ENCODE peak calls at places on chromosomes 2 and 18, in six cellular contexts. M is SK-N-MC; H is PC-9; J is transverse colon; W is CD4-positive, alpha-beta T cell; L is aorta. T is an unnamed sample.

GRCh38 chr2:10864888-10865551 is 46.7 kb upstream of the KCNF1 start:
- DNase-seq in M (no peak), H (no peak), J (no peak), W (no peak), L (no peak), T (no peak)

GRCh38 chr2:233153146-233153798 is 93.1 kb downstream of the INPP5D start:
- DNase-seq in M (no peak), H (no peak), J (no peak), W (no peak), L (peak; percentile 2), T (no peak)

GRCh38 chr2:85434677-85435076 is 16.2 kb downstream of the SH2D6 start:
- DNase-seq in M (no peak), H (no peak), J (no peak), W (no peak), L (no peak), T (no peak)

GRCh38 chr2:96145028-96145939 is at the start of gene DUSP2:
- DNase-seq in M (no peak), H (peak; percentile 82), J (peak; percentile 87), W (peak; percentile 81), L (peak; percentile 88), T (peak; percentile 30)

GRCh38 chr2:165610591-165611029 is 141.1 kb downstream of the CSRNP3 start:
- DNase-seq in M (peak; percentile 97), H (no peak), J (no peak), W (no peak), L (no peak), T (no peak)

GRCh38 chr2:4358855-4359254 is 655.5 kb downstream of the DCDC2C start:
- DNase-seq in M (no peak), H (no peak), J (no peak), W (no peak), L (no peak), T (no peak)

GRCh38 chr2:68465081-68465916 is 1.8 kb downstream of the FBXO48 start:
- DNase-seq in M (no peak), H (no peak), J (no peak), W (no peak), L (no peak), T (no peak)

GRCh38 chr2:219541611-219542180 is 1.9 kb downstream of the CHPF start:
- DNase-seq in M (no peak), H (peak; percentile 92), J (peak; percentile 93), W (peak; percentile 76), L (peak; percentile 81), T (peak; percentile 67)

GRCh38 chr18:29163596-29163995 is 986.7 kb upstream of the CDH2 start:
- DNase-seq in M (no peak), H (no peak), J (no peak), W (no peak), L (no peak), T (no peak)

GRCh38 chr2:157439792-157440186 is 4.1 kb downstream of the CYTIP start:
- DNase-seq in M (no peak), H (no peak), J (peak; percentile 35), W (no peak), L (no peak), T (no peak)

DNA sequence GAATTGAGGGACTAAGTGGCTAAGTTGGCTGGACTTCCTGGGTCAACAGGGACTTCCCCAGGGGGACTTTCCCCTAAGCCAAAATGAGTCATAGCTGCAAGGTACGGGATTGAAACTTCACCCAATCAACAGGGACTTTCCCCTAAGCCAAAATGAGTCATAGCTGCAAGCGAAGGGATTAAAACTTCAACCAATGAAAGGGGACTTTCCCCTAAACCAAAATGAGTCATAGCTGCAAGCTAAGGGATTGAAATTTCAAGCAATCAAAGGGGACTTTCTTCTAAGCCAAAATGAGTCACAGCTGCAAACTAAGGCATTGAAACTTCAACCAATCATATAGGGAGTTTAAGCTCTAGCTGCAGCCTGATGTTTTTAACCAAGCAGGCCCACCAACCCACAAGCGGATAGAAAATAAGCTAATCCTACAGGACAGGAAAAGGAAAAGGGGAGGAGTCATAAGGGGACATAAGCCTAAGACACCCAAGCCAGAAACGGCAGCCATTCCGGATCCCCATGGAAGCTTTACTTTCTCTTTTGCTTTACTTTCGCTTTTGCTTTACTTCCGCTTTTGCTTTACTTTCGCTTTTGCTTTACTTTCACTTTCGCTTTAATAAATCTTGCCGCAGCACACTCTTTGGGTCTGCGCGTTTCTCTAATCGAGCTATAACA is 1375.4 kb upstream of the CELF4 start:
- DNase-seq in M (no peak), H (peak; percentile 15), J (no peak), W (peak; percentile 22), L (no peak), T (no peak)
- H3K27ac ChIP-seq in M (no peak overlapping the region), H (peak overlapping the region; percentile 82), J (no peak overlapping the region), W (peak overlapping the region; percentile 30), L (no peak overlapping the region), T (no peak overlapping the region)

GRCh38 chr2:14535156-14535555 is 97.4 kb upstream of the LRATD1 start:
- DNase-seq in M (no peak), H (peak; percentile 72), J (no peak), W (no peak), L (no peak), T (no peak)

GRCh38 chr2:14536976-14537375 is 95.5 kb upstream of the LRATD1 start:
- DNase-seq in M (no peak), H (no peak), J (no peak), W (no peak), L (no peak), T (no peak)

GRCh38 chr2:14530506-14530905 is 102.0 kb upstream of the LRATD1 start:
- DNase-seq in M (no peak), H (no peak), J (no peak), W (no peak), L (no peak), T (no peak)

GRCh38 chr2:14533106-14533757 is 99.3 kb upstream of the LRATD1 start:
- DNase-seq in M (no peak), H (no peak), J (no peak), W (no peak), L (no peak), T (no peak)
- H3K27ac ChIP-seq in M (no peak overlapping the region), H (no peak overlapping the region), J (no peak overlapping the region), W (no peak overlapping the region), L (no peak overlapping the region), T (no peak overlapping the region)

GRCh38 chr2:66507673-66508127 is 72.8 kb downstream of the MEIS1 start:
- DNase-seq in M (no peak), H (no peak), J (no peak), W (no peak), L (no peak), T (no peak)
- H3K27ac ChIP-seq in M (peak overlapping the region; percentile 91), H (no peak overlapping the region), J (peak overlapping the region; percentile 55), W (no peak overlapping the region), L (no peak overlapping the region), T (no peak overlapping the region)

DNA sequence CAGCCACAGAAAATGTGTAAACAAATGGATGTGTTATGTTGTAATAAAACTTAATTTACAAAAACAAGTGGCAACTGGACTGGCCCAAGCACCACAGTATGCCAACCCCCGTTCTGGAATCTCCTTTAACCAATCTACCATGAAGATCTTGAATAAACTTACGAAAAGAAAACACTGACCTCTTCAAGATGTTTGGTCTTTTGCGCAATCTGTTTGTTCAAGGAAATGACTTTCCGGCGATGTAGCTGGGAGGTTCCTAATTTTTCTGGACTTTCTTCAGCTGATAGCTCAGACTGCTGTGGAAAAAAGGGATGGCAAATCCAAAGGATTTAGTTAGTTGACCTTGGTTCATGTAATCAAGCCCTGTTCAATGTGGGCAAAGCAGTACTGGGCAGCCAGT is 55.7 kb downstream of the CCDC93 start:
- DNase-seq in M (no peak), H (peak; percentile 16), J (no peak), W (no peak), L (no peak), T (no peak)
- H3K27ac ChIP-seq in M (no peak overlapping the region), H (peak overlapping the region; percentile 48), J (peak overlapping the region; percentile 10), W (no peak overlapping the region), L (no peak overlapping the region), T (no peak overlapping the region)

GRCh38 chr2:9247786-9248185 is 41.2 kb downstream of the ASAP2 start:
- DNase-seq in M (no peak), H (no peak), J (peak; percentile 47), W (no peak), L (peak; percentile 45), T (no peak)

GRCh38 chr2:9247177-9247576 is 40.6 kb downstream of the ASAP2 start:
- DNase-seq in M (no peak), H (no peak), J (no peak), W (no peak), L (no peak), T (no peak)

GRCh38 chr2:9248363-9248762 is 41.8 kb downstream of the ASAP2 start:
- DNase-seq in M (no peak), H (no peak), J (no peak), W (no peak), L (no peak), T (no peak)

GRCh38 chr2:9243357-9243756 is 36.7 kb downstream of the ASAP2 start:
- DNase-seq in M (no peak), H (no peak), J (no peak), W (no peak), L (no peak), T (no peak)

DNA sequence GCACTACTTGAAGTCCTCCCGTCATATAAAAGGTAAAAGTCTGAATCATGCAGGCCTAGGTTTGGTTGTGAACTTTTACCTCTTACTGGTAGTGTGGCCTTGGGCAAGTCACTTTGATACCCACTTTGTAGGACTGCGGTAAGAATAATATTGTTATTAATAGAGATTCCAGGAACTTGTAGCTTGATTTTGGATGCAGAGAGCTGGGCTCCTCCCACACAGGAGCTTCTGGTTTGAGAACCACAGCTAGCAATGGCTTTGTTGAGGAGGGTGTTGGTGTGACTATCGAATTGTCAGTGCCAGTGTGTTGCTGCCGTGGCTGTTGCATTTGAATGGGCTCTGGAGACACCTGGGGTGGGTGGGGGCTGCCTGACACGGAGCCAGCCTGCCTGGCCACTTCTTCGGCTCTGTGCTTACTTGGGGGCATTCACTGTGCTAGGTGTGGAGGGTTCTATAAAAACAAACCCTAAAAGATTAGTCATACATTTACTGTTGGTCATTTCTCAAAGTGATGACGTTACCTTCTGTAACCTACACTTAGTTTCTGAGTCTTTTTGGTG is 38.5 kb downstream of the ASAP2 start:
- DNase-seq in M (no peak), H (peak; percentile 55), J (no peak), W (no peak), L (peak; percentile 43), T (no peak)
- H3K27ac ChIP-seq in M (no peak overlapping the region), H (peak overlapping the region; percentile 76), J (peak overlapping the region; percentile 56), W (no peak overlapping the region), L (no peak overlapping the region), T (no peak overlapping the region)

GRCh38 chr18:7743256-7743655 is 176.1 kb downstream of the PTPRM start:
- DNase-seq in M (no peak), H (no peak), J (no peak), W (no peak), L (no peak), T (no peak)

GRCh38 chr18:7746106-7746505 is 179.0 kb downstream of the PTPRM start:
- DNase-seq in M (no peak), H (no peak), J (no peak), W (no peak), L (no peak), T (no peak)

GRCh38 chr18:7740815-7741214 is 173.7 kb downstream of the PTPRM start:
- DNase-seq in M (no peak), H (no peak), J (no peak), W (no peak), L (no peak), T (no peak)

GRCh38 chr18:7737483-7737882 is 170.4 kb downstream of the PTPRM start:
- DNase-seq in M (no peak), H (no peak), J (no peak), W (no peak), L (no peak), T (no peak)

DNA sequence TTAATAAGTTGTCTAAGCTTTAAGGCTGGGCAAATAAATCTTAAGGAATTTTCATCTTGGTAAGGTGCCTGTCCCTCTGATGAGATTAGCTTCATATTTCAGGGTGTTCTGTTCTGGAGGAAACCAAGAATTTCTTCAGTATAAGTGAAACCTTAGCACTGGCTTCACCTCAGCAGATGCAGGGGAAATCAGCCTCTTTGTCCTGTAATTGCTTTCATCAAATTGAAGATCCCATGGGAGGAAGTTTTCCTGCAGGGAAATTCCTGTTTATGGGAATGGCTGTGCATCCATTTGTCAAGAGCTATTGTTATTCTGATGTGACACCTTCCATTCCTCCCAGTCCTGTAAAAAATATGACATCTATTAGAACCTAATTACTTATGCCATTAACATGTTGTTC is 174.5 kb downstream of the PTPRM start:
- DNase-seq in M (no peak), H (no peak), J (no peak), W (no peak), L (no peak), T (no peak)
- H3K27ac ChIP-seq in M (no peak overlapping the region), H (no peak overlapping the region), J (no peak overlapping the region), W (no peak overlapping the region), L (no peak overlapping the region), T (no peak overlapping the region)

T was measured in tibial nerve.